ENCODE peak calls at places on chromosomes 4 and X, in ten cellular contexts. P is A549, C is dorsolateral prefrontal cortex, U is ovary, L is fibroblast of mammary gland, B is epithelial cell of esophagus, M is uterus, E is Calu3, W is omental fat pad, G is GM06990. N is an unnamed sample.

GRCh38 chr4:77045490-77045889 is 30.3 kb downstream of the CCNI start:
- DNase-seq in M (no peak), U (no peak), P (peak), W (no peak), G (no peak), C (no peak), E (no peak), L (peak), B (peak), N (no peak)

GRCh38 chr4:46270986-46271596 is 118.8 kb downstream of the GABRA2 start:
- DNase-seq in C (no peak), E (no peak), W (no peak), M (no peak), U (no peak), L (peak), P (peak), B (peak), G (no peak), N (no peak)

GRCh38 chr4:3303840-3304715 is 11.3 kb downstream of the RGS12 start:
- DNase-seq in L (no peak), W (no peak), M (no peak), E (no peak), G (no peak), C (no peak), B (no peak), P (no peak), U (peak), N (no peak)

GRCh38 chrX:111568356-111568755 is 56.9 kb downstream of the SERTM2 start:
- DNase-seq in E (no peak), L (peak), U (no peak), G (no peak), M (no peak), C (no peak), B (peak), P (peak), W (no peak), N (no peak)

GRCh38 chr4:47465008-47465407 is 1.5 kb upstream of the COMMD8 start:
- DNase-seq in P (no peak), L (no peak), U (no peak), G (peak), B (peak), C (no peak), W (no peak), M (no peak), E (no peak), N (peak)

GRCh38 chr4:128031756-128032384 is 29.2 kb upstream of the LARP1B start:
- DNase-seq in M (no peak), G (no peak), L (no peak), U (no peak), B (no peak), C (no peak), E (no peak), P (no peak), W (no peak), N (no peak)

GRCh38 chr4:152590179-152591031 is 54.5 kb upstream of the FBXW7 start:
- DNase-seq in L (peak), W (no peak), M (no peak), B (peak), C (no peak), E (no peak), G (no peak), U (no peak), P (no peak), N (no peak)

GRCh38 chrX:7215842-7216241 is 67.9 kb upstream of the PUDP start:
- DNase-seq in E (no peak), U (no peak), B (no peak), L (peak), G (no peak), W (no peak), M (no peak), P (no peak), C (no peak), N (no peak)

GRCh38 chrX:69362889-69363288 is 141.2 kb upstream of the NALF2 start:
- DNase-seq in B (no peak), C (no peak), L (peak), G (peak), P (no peak), M (peak), E (no peak), U (peak), W (no peak), N (no peak)

GRCh38 chr4:23903859-23904438 is 14.1 kb upstream of the PPARGC1A start:
- DNase-seq in U (no peak), B (no peak), W (no peak), L (peak), G (no peak), C (no peak), E (no peak), M (no peak), P (no peak), N (no peak)

GRCh38 chr4:3007724-3008123 is 44.4 kb downstream of the GRK4 start:
- DNase-seq in P (no peak), L (no peak), C (no peak), W (no peak), E (no peak), B (no peak), M (no peak), U (no peak), G (no peak), N (no peak)

GRCh38 chr4:39464886-39465501 is 6.1 kb downstream of the LIAS start:
- DNase-seq in W (no peak), E (no peak), L (peak), C (no peak), P (peak), B (peak), U (no peak), G (no peak), M (no peak), N (peak)

GRCh38 chrX:54817220-54817820 is 9.8 kb downstream of the MAGED2 start:
- DNase-seq in M (no peak), U (no peak), C (no peak), P (no peak), L (no peak), B (no peak), G (no peak), E (no peak), W (no peak), N (peak)

GRCh38 chrX:102155806-102156179 is at the start of gene BEX5:
- DNase-seq in M (peak), G (peak), E (peak), W (no peak), L (peak), U (peak), C (peak), P (no peak), B (peak), N (no peak)

GRCh38 chr4:91089194-91089593 is 962.0 kb downstream of the CCSER1 start:
- DNase-seq in B (no peak), U (no peak), C (no peak), P (no peak), M (no peak), W (no peak), G (no peak), E (no peak), L (no peak), N (no peak)

GRCh38 chr4:101022151-101023024 is 324.9 kb downstream of the PPP3CA start:
- DNase-seq in M (no peak), B (no peak), U (no peak), E (no peak), L (peak), P (no peak), W (no peak), C (no peak), G (no peak), N (no peak)

GRCh38 chr4:94345267-94345666 is 2.6 kb upstream of the HPGDS start:
- DNase-seq in E (no peak), M (no peak), P (no peak), G (no peak), U (no peak), W (no peak), L (no peak), C (no peak), B (no peak), N (no peak)

GRCh38 chr4:32831104-32831503 is 2110.9 kb downstream of the PCDH7 start:
- DNase-seq in E (no peak), W (no peak), B (no peak), U (no peak), P (no peak), M (no peak), C (no peak), L (no peak), G (no peak), N (no peak)

GRCh38 chrX:22323541-22323940 is 50.8 kb downstream of the CBLL2 start:
- DNase-seq in E (no peak), L (peak), G (no peak), U (no peak), P (no peak), B (peak), W (no peak), M (no peak), C (no peak), N (no peak)

GRCh38 chr4:66300336-66300934 is 630.1 kb upstream of the EPHA5 start:
- DNase-seq in W (no peak), C (no peak), P (no peak), E (no peak), L (peak), U (no peak), M (no peak), G (no peak), B (peak), N (no peak)

GRCh38 chrX:65883556-65883955 is 156.3 kb downstream of the VSIG4 start:
- DNase-seq in E (no peak), G (no peak), U (no peak), C (no peak), M (no peak), B (no peak), P (no peak), L (no peak), W (no peak), N (no peak)

GRCh38 chr4:69849969-69850368 is 10.0 kb downstream of the SULT1E1 start:
- DNase-seq in W (no peak), U (no peak), E (no peak), B (no peak), M (no peak), C (no peak), P (no peak), L (no peak), G (no peak), N (peak)

GRCh38 chr4:149901128-149901527 is 85.5 kb upstream of the IQCM start:
- DNase-seq in W (no peak), M (no peak), E (no peak), U (no peak), B (no peak), P (no peak), G (no peak), L (no peak), C (no peak), N (no peak)

GRCh38 chr4:149896428-149896827 is 80.8 kb upstream of the IQCM start:
- DNase-seq in L (peak), G (no peak), B (peak), W (no peak), U (no peak), E (peak), C (no peak), M (no peak), P (peak), N (no peak)

DNA sequence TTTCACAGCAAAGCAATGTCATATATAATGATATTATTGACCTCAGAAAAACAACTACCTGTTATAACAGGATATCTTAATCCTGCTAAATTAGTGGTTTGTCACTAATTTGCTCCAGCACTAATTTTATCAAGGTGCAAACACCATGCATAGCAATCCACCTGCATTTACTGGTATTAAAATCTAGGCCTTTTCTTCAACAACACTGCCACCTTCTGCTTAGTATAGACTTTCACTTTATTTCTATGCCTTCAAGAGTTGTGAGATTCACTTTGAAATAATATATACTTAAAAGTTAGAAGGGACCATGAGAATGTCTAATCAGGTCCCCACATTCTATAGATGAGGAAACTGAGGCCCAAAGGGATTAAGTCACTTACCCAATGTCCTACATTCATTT is 82.1 kb upstream of the IQCM start:
- DNase-seq in G (no peak), M (no peak), L (peak), W (no peak), C (no peak), U (no peak), B (peak), E (no peak), P (peak), N (no peak)
- TF ChIP-seq CTCF in G (peak), M (no peak), L (peak), W (no peak), C (peak), U (no peak), B (peak), E (no peak), P (peak), N (peak)

GRCh38 chr4:126583509-126583908 is 1049.2 kb upstream of the INTU start:
- DNase-seq in W (no peak), C (no peak), U (no peak), P (peak), L (peak), E (no peak), M (no peak), B (peak), G (no peak), N (no peak)
- TF ChIP-seq CTCF in W (no peak), C (no peak), U (no peak), P (no peak), L (peak), E (no peak), M (no peak), B (peak), G (no peak), N (peak)

DNA sequence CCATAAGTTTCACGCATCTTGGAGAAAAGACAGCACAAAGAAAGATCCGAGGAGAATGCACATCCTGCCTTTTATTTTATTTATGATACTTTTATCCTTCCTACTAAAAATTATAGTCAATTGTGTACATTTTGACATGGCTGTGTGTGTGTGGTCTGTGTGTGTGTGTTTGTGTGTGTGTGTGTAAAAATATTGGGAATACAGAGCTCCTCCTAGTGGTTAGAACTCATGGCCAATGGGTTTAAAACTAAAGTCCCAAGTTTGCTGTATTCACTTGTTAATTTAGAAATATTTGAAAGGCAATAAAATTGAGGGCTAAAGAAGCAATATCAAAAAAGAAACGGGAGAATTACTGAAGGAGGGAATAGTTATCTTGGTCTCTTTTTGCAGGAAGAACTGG is 47.5 kb downstream of the NKX6-1 start:
- DNase-seq in W (no peak), C (no peak), P (peak), G (no peak), M (no peak), L (peak), B (peak), E (no peak), U (no peak), N (no peak)
- TF ChIP-seq CTCF in W (no peak), C (no peak), P (peak), G (peak), M (no peak), L (peak), B (peak), E (peak), U (no peak), N (peak)

GRCh38 chrX:33968611-33969010 is 163.5 kb downstream of the FAM47A start:
- DNase-seq in C (no peak), U (no peak), B (no peak), W (no peak), E (no peak), P (no peak), L (no peak), M (no peak), G (no peak), N (no peak)
- TF ChIP-seq CTCF in C (no peak), U (no peak), B (no peak), W (no peak), E (no peak), P (no peak), L (no peak), M (no peak), G (no peak), N (no peak)

DNA sequence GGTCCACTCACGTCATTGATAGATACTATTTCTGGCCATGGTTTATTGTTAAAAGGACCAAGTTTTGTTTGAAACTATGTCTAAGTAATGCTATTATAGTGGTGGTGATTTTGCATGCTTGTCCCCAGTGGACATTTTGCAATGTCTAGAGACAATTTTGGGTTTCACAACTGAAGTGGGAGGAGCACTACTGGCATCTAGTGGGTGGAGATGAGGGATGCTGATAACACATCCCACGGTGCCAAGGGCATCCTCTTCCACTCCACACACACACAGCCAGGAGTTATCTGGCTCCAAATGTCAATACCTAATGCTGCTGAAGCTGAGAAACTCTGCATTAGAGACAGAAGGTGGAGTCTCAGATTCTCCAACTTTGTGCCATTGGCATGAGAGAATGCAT is 131.2 kb downstream of the FRMPD4 start:
- DNase-seq in B (peak), L (peak), P (peak), W (no peak), C (no peak), U (no peak), E (no peak), M (no peak), G (no peak), N (no peak)
- TF ChIP-seq CTCF in B (peak), L (peak), P (no peak), W (no peak), C (no peak), U (no peak), E (no peak), M (no peak), G (no peak), N (no peak)

GRCh38 chrX:138711399-138712347 is at the start of gene FGF13:
- DNase-seq in W (no peak), P (peak), B (peak), C (no peak), U (peak), M (peak), E (no peak), G (no peak), L (peak), N (peak)
- TF ChIP-seq CTCF in W (no peak), P (no peak), B (peak), C (peak), U (no peak), M (peak), E (no peak), G (no peak), L (no peak), N (peak)

GRCh38 chr4:121009578-121010338 is 62.6 kb downstream of the NDNF start:
- DNase-seq in B (no peak), W (no peak), C (no peak), P (no peak), M (no peak), G (no peak), L (no peak), E (no peak), U (no peak), N (no peak)

GRCh38 chr4:121003863-121004262 is 68.5 kb downstream of the NDNF start:
- DNase-seq in M (no peak), P (no peak), B (no peak), C (no peak), E (no peak), U (no peak), L (no peak), W (no peak), G (no peak), N (no peak)
- TF ChIP-seq CTCF in M (no peak), P (no peak), B (no peak), C (no peak), E (no peak), U (no peak), L (no peak), W (no peak), G (no peak), N (no peak)